ENCODE peak calls at places on chromosomes 5 and 9, in ten cellular contexts. K is NCI-H2029 treated with DMSO at 0.1 percent for 48 hours; J is GM18507; C is foreskin fibroblast; G is NCI-H1105; T is SK-MEL-5; N is IMR-90; D is dermis microvascular lymphatic vessel endothelial cell; X is lung microvascular endothelial cell; E is CD4-positive, alpha-beta memory T cell. Q is an unnamed sample.

GRCh38 chr9:9387511-9388115 is 1225.2 kb downstream of the PTPRD start:
- DNase-seq in K (no peak), J (no peak), C (no peak), G (no peak), T (no peak), N (no peak), D (no peak), X (no peak), E (no peak), Q (no peak)

GRCh38 chr9:129458663-129459549 is 162.0 kb downstream of the C9orf50 start:
- DNase-seq in K (no peak), J (no peak), C (no peak), G (peak; percentile 48), T (no peak), N (no peak), D (no peak), X (no peak), E (peak; percentile 26), Q (no peak)

GRCh38 chr5:136242136-136242535 is 49.2 kb upstream of the SMIM32 start:
- DNase-seq in K (no peak), J (no peak), C (no peak), G (no peak), T (no peak), N (no peak), D (no peak), X (no peak), E (no peak), Q (no peak)

GRCh38 chr5:35753500-35753899 is 103.2 kb upstream of the IL7R start:
- DNase-seq in K (no peak), J (no peak), C (no peak), G (no peak), T (no peak), N (no peak), D (no peak), X (no peak), E (no peak), Q (no peak)

GRCh38 chr5:178839319-178839704 is 20.4 kb upstream of the ZNF354B start:
- DNase-seq in K (no peak), J (no peak), C (no peak), G (peak; percentile 38), T (peak; percentile 23), N (no peak), D (peak; percentile 16), X (peak; percentile 23), E (peak; percentile 46), Q (no peak)

GRCh38 chr5:144941-145340 is 46.4 kb upstream of the LRRC14B start:
- DNase-seq in K (no peak), J (no peak), C (no peak), G (no peak), T (no peak), N (no peak), D (no peak), X (no peak), E (no peak), Q (no peak)

GRCh38 chr9:114016101-114016500 is 62.0 kb downstream of the AMBP start:
- DNase-seq in K (no peak), J (no peak), C (no peak), G (no peak), T (no peak), N (no peak), D (no peak), X (no peak), E (no peak), Q (no peak)

GRCh38 chr5:80554646-80555045 is 15.4 kb downstream of the ANKRD34B start:
- DNase-seq in K (no peak), J (no peak), C (no peak), G (no peak), T (no peak), N (no peak), D (no peak), X (no peak), E (no peak), Q (no peak)

GRCh38 chr5:41863871-41864486 is 6.2 kb downstream of the OXCT1 start:
- DNase-seq in K (no peak), J (no peak), C (peak; percentile 40), G (no peak), T (no peak), N (peak; percentile 51), D (no peak), X (no peak), E (no peak), Q (no peak)

GRCh38 chr5:59092758-59093157 is 509.9 kb downstream of the RAB3C start:
- DNase-seq in K (no peak), J (no peak), C (no peak), G (no peak), T (no peak), N (no peak), D (no peak), X (peak; percentile 23), E (no peak), Q (peak; percentile 7)